ENCODE peak calls at places on chromosomes 2 and 18, in four cellular contexts. E, X, B and H are unnamed samples.

GRCh38 chr18:46622999-46623398 is 34.0 kb downstream of the LOXHD1 start:
- DNase-seq in B (no peak), E (no peak), X (peak; percentile 23), H (no peak)

GRCh38 chr2:126839711-126840110 is 59.0 kb upstream of the TEX51 start:
- DNase-seq in B (no peak), X (no peak), E (no peak), H (no peak)

GRCh38 chr2:160956243-160956802 is 203.9 kb upstream of the TANK start:
- DNase-seq in X (peak; percentile 80), B (no peak), E (no peak), H (no peak)

GRCh38 chr2:176449852-176450251 is 180.6 kb downstream of the MTX2 start:
- DNase-seq in X (no peak), E (no peak), B (no peak), H (no peak)

GRCh38 chr2:69735696-69736095 is 6.2 kb upstream of the ANXA4 start:
- DNase-seq in B (no peak), X (no peak), E (no peak), H (no peak)

GRCh38 chr2:202035089-202035940 is 1.7 kb downstream of the FZD7 start:
- DNase-seq in X (peak; percentile 40), E (peak; percentile 67), B (no peak), H (no peak)

GRCh38 chr2:65349863-65350262 is 82.5 kb downstream of the SPRED2 start:
- DNase-seq in E (no peak), B (no peak), X (peak; percentile 76), H (no peak)

GRCh38 chr2:172461591-172462392 is 34.4 kb downstream of the ITGA6 start:
- DNase-seq in B (no peak), X (peak; percentile 74), E (peak; percentile 56), H (peak; percentile 42)

GRCh38 chr2:20487392-20488135 is 40.7 kb downstream of the RHOB start:
- DNase-seq in E (peak; percentile 27), X (peak; percentile 31), B (no peak), H (no peak)

GRCh38 chr2:222535477-222535876 is 111.1 kb downstream of the SGPP2 start:
- DNase-seq in X (no peak), B (no peak), E (no peak), H (no peak)

GRCh38 chr2:20670315-20671035 is 3.5 kb downstream of the GDF7 start:
- DNase-seq in B (peak; percentile 30), E (no peak), X (no peak), H (peak; percentile 18)

GRCh38 chr18:54020346-54020745 is 204.1 kb downstream of the MBD2 start:
- DNase-seq in X (no peak), B (no peak), E (no peak), H (no peak)
- TF ChIP-seq CTCF in X (no peak), B (no peak), E (no peak), H (no peak)

GRCh38 chr2:3379647-3380534 is at the start of gene TRAPPC12:
- DNase-seq in E (peak; percentile 79), B (peak; percentile 85), X (peak; percentile 94), H (peak; percentile 92)
- TF ChIP-seq CTCF in E (peak; percentile 49), B (peak; percentile 28), X (peak; percentile 50), H (peak; percentile 34)

GRCh38 chr2:228699400-228699799 is 517.9 kb upstream of the SPHKAP start:
- DNase-seq in B (no peak), X (peak; percentile 14), E (no peak), H (no peak)
- TF ChIP-seq CTCF in B (no peak), X (no peak), E (no peak), H (no peak)

DNA sequence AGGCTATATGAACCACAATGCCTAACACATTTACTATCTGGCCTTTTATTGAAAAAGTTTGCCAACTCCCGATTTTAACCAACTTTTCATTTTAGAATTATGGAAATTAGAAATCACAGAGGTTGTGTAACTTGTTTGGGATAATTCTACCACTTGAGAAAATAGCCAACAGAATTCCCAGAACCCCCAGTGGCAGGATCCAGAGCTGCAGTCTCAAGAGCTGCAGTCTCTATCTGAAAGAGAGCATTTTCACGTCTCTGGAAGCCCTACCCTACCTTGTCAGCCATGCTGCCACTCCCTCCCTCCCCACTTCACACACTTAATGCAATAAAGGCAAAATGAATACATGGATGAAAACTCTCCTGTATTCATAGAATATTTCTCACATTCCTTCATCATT is 23.4 kb upstream of the TSPYL6 start:
- DNase-seq in E (no peak), X (no peak), B (no peak), H (no peak)
- TF ChIP-seq CTCF in E (peak; percentile 34), X (peak; percentile 5), B (no peak), H (no peak)

GRCh38 chr2:27954261-27954673 is 63.7 kb downstream of the BABAM2 start:
- DNase-seq in E (no peak), B (no peak), X (no peak), H (no peak)

GRCh38 chr2:27953077-27953476 is 62.5 kb downstream of the BABAM2 start:
- DNase-seq in X (no peak), E (no peak), B (no peak), H (no peak)

GRCh38 chr2:27955762-27956161 is 65.2 kb downstream of the BABAM2 start:
- DNase-seq in X (peak; percentile 46), B (no peak), E (no peak), H (no peak)

GRCh38 chr2:27956895-27957294 is 66.4 kb downstream of the BABAM2 start:
- DNase-seq in X (peak; percentile 78), E (no peak), B (no peak), H (no peak)

GRCh38 chr2:27954771-27955384 is 64.3 kb downstream of the BABAM2 start:
- DNase-seq in X (peak; percentile 91), B (peak; percentile 63), E (no peak), H (no peak)
- TF ChIP-seq CTCF in X (peak; percentile 9), B (peak; percentile 20), E (no peak), H (no peak)

GRCh38 chr18:59275406-59275949 is 2.2 kb upstream of the RAX start:
- DNase-seq in B (no peak), E (no peak), X (no peak), H (no peak)

GRCh38 chr18:59273936-59274928 is 978 bp upstream of the RAX start:
- DNase-seq in B (no peak), X (no peak), E (no peak), H (peak; percentile 24)

GRCh38 chr18:59272221-59272888 is 899 bp downstream of the RAX start:
- DNase-seq in B (no peak), E (no peak), X (no peak), H (peak; percentile 59)

GRCh38 chr18:59271606-59272220 is 1.5 kb downstream of the RAX start:
- DNase-seq in X (no peak), E (no peak), B (no peak), H (no peak)

GRCh38 chr18:59272971-59273935 is at the start of gene RAX:
- DNase-seq in X (no peak), B (no peak), E (peak; percentile 55), H (peak; percentile 80)
- TF ChIP-seq CTCF in X (no peak), B (no peak), E (peak; percentile 55), H (peak; percentile 16)

GRCh38 chr2:219003267-219003634 is 10.0 kb upstream of the CRYBA2 start:
- DNase-seq in E (no peak), B (no peak), X (no peak), H (peak; percentile 29)
- TF ChIP-seq CTCF in E (no peak), B (no peak), X (no peak), H (no peak)

GRCh38 chr2:182302174-182302573 is 124.7 kb downstream of the PDE1A start:
- DNase-seq in X (no peak), E (no peak), B (no peak), H (no peak)
- TF ChIP-seq CTCF in X (no peak), E (no peak), B (no peak), H (no peak)

GRCh38 chr2:219736196-219736595 is 108.8 kb downstream of the SLC4A3 start:
- DNase-seq in X (peak; percentile 79), B (no peak), E (peak; percentile 63), H (peak; percentile 24)

GRCh38 chr2:219733746-219734145 is 106.3 kb downstream of the SLC4A3 start:
- DNase-seq in B (no peak), X (no peak), E (no peak), H (no peak)

GRCh38 chr2:219739061-219739460 is 111.6 kb downstream of the SLC4A3 start:
- DNase-seq in X (no peak), E (no peak), B (no peak), H (no peak)

GRCh38 chr2:219739866-219740440 is 112.5 kb downstream of the SLC4A3 start:
- DNase-seq in B (no peak), E (no peak), X (no peak), H (no peak)

DNA sequence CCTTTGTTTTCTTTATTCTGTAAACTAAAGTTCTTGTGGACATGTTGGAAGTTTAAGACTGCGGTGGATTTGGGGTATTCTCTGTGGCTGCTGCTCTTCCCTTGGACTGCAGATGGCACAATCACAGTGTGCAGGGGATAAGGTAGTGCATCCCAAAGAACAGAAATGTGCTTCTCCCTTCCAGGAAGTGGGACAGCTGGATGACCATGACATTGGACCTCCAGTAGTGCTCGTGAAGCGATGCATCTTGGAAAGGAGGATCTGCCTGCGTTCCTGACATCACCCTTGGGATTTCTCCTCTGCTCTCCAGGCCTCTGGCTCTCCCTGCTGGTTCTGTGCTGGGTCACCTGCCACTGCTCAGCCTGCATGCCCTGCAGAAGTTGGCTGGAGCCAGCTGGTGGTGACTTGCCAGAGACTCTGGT is 109.9 kb downstream of the SLC4A3 start:
- DNase-seq in X (peak; percentile 45), B (no peak), E (no peak), H (no peak)
- TF ChIP-seq CTCF in X (peak; percentile 63), B (no peak), E (peak; percentile 58), H (no peak)